ENCODE peak calls at places on chromosome 10, in five cellular contexts. One of them, this sample, is unnamed. For H3K36me3, the result is how much of the 10 kb centered on the place peaks cover.

GRCh38 chr10:121073743-121074142 is 222.6 kb downstream of the WDR11 start:
- DNase-seq in adrenal gland: no peak
- DNase-seq in IMR-90: no peak
- DNase-seq in ascending aorta: no peak
- DNase-seq in tibial nerve: no peak
- DNase-seq in this sample: no peak

GRCh38 chr10:118615888-118616287 is 20.4 kb upstream of the PRLHR start:
- DNase-seq in ascending aorta: no peak
- DNase-seq in adrenal gland: no peak
- DNase-seq in tibial nerve: no peak
- DNase-seq in IMR-90: peak
- DNase-seq in this sample: no peak

GRCh38 chr10:104873161-104873560 is 232.1 kb downstream of the SORCS3 start:
- DNase-seq in ascending aorta: no peak
- DNase-seq in adrenal gland: no peak
- DNase-seq in IMR-90: no peak
- DNase-seq in tibial nerve: no peak
- DNase-seq in this sample: no peak

GRCh38 chr10:86522385-86522855 is 828 bp upstream of the WAPL start:
- DNase-seq in IMR-90: no peak
- DNase-seq in tibial nerve: no peak
- DNase-seq in ascending aorta: no peak
- DNase-seq in adrenal gland: no peak
- DNase-seq in this sample: no peak

GRCh38 chr10:15182541-15183207 is 14.2 kb upstream of the NMT2 start:
- DNase-seq in ascending aorta: no peak
- DNase-seq in tibial nerve: no peak
- DNase-seq in adrenal gland: no peak
- DNase-seq in IMR-90: peak
- DNase-seq in this sample: no peak

GRCh38 chr10:94571528-94571927 is 25.9 kb downstream of the HELLS start:
- DNase-seq in ascending aorta: no peak
- DNase-seq in tibial nerve: no peak
- DNase-seq in IMR-90: peak
- DNase-seq in adrenal gland: no peak
- DNase-seq in this sample: no peak

GRCh38 chr10:50623299-50624153 is at the start of gene SGMS1:
- DNase-seq in tibial nerve: peak
- DNase-seq in ascending aorta: peak
- DNase-seq in adrenal gland: peak
- DNase-seq in IMR-90: peak
- DNase-seq in this sample: peak

GRCh38 chr10:13820591-13821377 is 234.0 kb downstream of the PRPF18 start:
- DNase-seq in tibial nerve: no peak
- DNase-seq in IMR-90: no peak
- DNase-seq in adrenal gland: no peak
- DNase-seq in ascending aorta: no peak
- DNase-seq in this sample: no peak

GRCh38 chr10:115947104-115947503 is 325.9 kb downstream of the GFRA1 start:
- DNase-seq in ascending aorta: no peak
- DNase-seq in adrenal gland: no peak
- DNase-seq in IMR-90: peak
- DNase-seq in tibial nerve: no peak
- DNase-seq in this sample: no peak

GRCh38 chr10:30294506-30295280 is 54.4 kb downstream of the MTPAP start:
- DNase-seq in tibial nerve: no peak
- DNase-seq in IMR-90: no peak
- DNase-seq in ascending aorta: no peak
- DNase-seq in adrenal gland: no peak
- DNase-seq in this sample: no peak

GRCh38 chr10:133189726-133190125 is 29.7 kb downstream of the KNDC1 start:
- DNase-seq in adrenal gland: no peak
- DNase-seq in ascending aorta: no peak
- DNase-seq in IMR-90: no peak
- DNase-seq in tibial nerve: no peak
- DNase-seq in this sample: no peak

GRCh38 chr10:3364768-3365480 is 192.3 kb upstream of the PITRM1 start:
- DNase-seq in adrenal gland: no peak
- DNase-seq in tibial nerve: no peak
- DNase-seq in IMR-90: no peak
- DNase-seq in ascending aorta: no peak
- DNase-seq in this sample: no peak

GRCh38 chr10:82321734-82322133 is 446.7 kb downstream of the NRG3 start:
- DNase-seq in IMR-90: no peak
- DNase-seq in ascending aorta: no peak
- DNase-seq in adrenal gland: no peak
- DNase-seq in tibial nerve: no peak
- DNase-seq in this sample: no peak

GRCh38 chr10:34479520-34480179 is 335.4 kb downstream of the PARD3 start:
- DNase-seq in adrenal gland: no peak
- DNase-seq in tibial nerve: no peak
- DNase-seq in IMR-90: no peak
- DNase-seq in ascending aorta: no peak
- DNase-seq in this sample: no peak

GRCh38 chr10:79422178-79422892 is 23.1 kb downstream of the ZCCHC24 start:
- DNase-seq in ascending aorta: no peak
- DNase-seq in tibial nerve: peak
- DNase-seq in IMR-90: peak
- DNase-seq in adrenal gland: no peak
- DNase-seq in this sample: peak

GRCh38 chr10:15589109-15589508 is 130.6 kb downstream of the ITGA8 start:
- DNase-seq in ascending aorta: no peak
- DNase-seq in IMR-90: peak
- DNase-seq in adrenal gland: no peak
- DNase-seq in tibial nerve: no peak
- DNase-seq in this sample: no peak

GRCh38 chr10:90968448-90969086 is 47.7 kb upstream of the ANKRD1 start:
- DNase-seq in IMR-90: peak
- DNase-seq in ascending aorta: no peak
- DNase-seq in tibial nerve: no peak
- DNase-seq in adrenal gland: no peak
- DNase-seq in this sample: no peak

GRCh38 chr10:93413252-93413689 is 68.9 kb downstream of the MYOF start:
- DNase-seq in tibial nerve: no peak
- DNase-seq in adrenal gland: no peak
- DNase-seq in ascending aorta: no peak
- DNase-seq in IMR-90: no peak
- DNase-seq in this sample: no peak

GRCh38 chr10:59337254-59337653 is 25.1 kb downstream of the FAM13C start:
- DNase-seq in adrenal gland: peak
- DNase-seq in tibial nerve: no peak
- DNase-seq in IMR-90: peak
- DNase-seq in ascending aorta: no peak
- DNase-seq in this sample: peak

GRCh38 chr10:108249940-108250339 is 1085.4 kb upstream of the SORCS1 start:
- DNase-seq in tibial nerve: no peak
- DNase-seq in IMR-90: no peak
- DNase-seq in ascending aorta: no peak
- DNase-seq in adrenal gland: no peak
- DNase-seq in this sample: no peak

GRCh38 chr10:131033166-131034085 is 278.1 kb downstream of the TCERG1L start:
- DNase-seq in IMR-90: no peak
- DNase-seq in tibial nerve: no peak
- DNase-seq in ascending aorta: no peak
- DNase-seq in adrenal gland: no peak
- DNase-seq in this sample: no peak

GRCh38 chr10:78332013-78332412 is 298.4 kb downstream of the RPS24 start:
- DNase-seq in IMR-90: no peak
- DNase-seq in ascending aorta: no peak
- DNase-seq in adrenal gland: peak
- DNase-seq in tibial nerve: no peak
- DNase-seq in this sample: peak

GRCh38 chr10:18608581-18608980 is 42.8 kb downstream of the NSUN6 start:
- DNase-seq in IMR-90: no peak
- DNase-seq in tibial nerve: no peak
- DNase-seq in ascending aorta: no peak
- DNase-seq in adrenal gland: no peak
- DNase-seq in this sample: no peak
- H3K4me3 ChIP-seq in IMR-90: no peak
- H3K4me3 ChIP-seq in tibial nerve: no peak
- H3K4me3 ChIP-seq in ascending aorta: no peak
- H3K4me3 ChIP-seq in adrenal gland: no peak
- H3K4me3 ChIP-seq in this sample: no peak

GRCh38 chr10:100167521-100168312 is 18.1 kb downstream of the ERLIN1 start:
- DNase-seq in IMR-90: no peak
- DNase-seq in adrenal gland: no peak
- DNase-seq in tibial nerve: no peak
- DNase-seq in ascending aorta: no peak
- DNase-seq in this sample: no peak
- H3K36me3 ChIP-seq in IMR-90: under half
- H3K36me3 ChIP-seq in adrenal gland: under half
- H3K36me3 ChIP-seq in tibial nerve: half or more
- H3K36me3 ChIP-seq in ascending aorta: under half
- H3K36me3 ChIP-seq in this sample: half or more

GRCh38 chr10:61898435-61898778 is 3.1 kb upstream of the ARID5B start:
- DNase-seq in IMR-90: no peak
- DNase-seq in adrenal gland: no peak
- DNase-seq in ascending aorta: no peak
- DNase-seq in tibial nerve: no peak
- DNase-seq in this sample: no peak
- H3K4me3 ChIP-seq in IMR-90: no peak
- H3K4me3 ChIP-seq in adrenal gland: no peak
- H3K4me3 ChIP-seq in ascending aorta: no peak
- H3K4me3 ChIP-seq in tibial nerve: no peak
- H3K4me3 ChIP-seq in this sample: no peak

DNA sequence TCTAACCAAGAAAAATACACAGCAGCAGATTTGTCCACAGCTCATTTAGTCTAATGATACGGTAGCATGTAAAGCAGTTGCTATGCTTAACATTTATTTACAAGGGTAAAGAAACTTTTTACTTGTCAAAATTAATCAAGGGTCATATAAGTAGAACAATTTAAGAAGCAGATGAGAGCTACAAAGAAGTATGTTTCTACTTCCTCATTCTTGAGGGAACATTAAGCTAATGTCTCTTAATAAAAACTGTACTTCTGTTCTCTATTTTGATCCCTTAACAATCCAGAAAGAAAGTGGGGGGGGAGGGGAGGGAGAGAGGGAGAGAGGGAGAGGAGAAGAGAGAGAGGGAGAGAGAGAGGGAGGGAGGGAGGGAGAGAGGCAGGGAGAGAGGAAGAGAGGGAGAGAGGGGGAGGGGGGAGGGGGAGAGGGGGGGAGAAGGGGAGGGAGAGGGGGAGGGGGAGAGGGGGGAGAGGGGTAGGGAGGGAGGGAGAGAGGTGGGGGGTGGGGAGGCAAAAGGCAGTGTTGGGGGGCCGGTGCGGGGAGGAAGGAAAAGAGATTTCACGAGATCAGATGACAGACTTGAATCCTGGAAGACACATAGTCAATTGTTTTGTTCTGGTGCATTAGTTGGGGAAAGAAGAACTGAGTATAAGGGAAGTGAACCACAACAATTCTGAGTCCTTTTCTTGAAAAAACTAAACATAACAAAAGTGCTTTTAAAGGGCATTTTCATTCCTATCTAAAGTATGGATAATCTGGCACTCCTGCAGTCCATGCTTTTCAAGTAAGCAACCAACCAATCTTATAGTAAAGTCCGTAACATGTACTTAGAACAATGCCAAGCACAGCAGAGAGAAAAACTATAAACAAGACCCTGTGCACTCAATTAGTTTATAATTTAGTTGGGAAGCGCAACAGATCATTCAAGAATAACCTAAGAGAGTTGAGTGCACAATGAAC is 128.0 kb downstream of the USP6NL start:
- DNase-seq in ascending aorta: no peak
- DNase-seq in IMR-90: no peak
- DNase-seq in tibial nerve: no peak
- DNase-seq in adrenal gland: no peak
- DNase-seq in this sample: no peak
- H3K36me3 ChIP-seq in ascending aorta: under half
- H3K36me3 ChIP-seq in IMR-90: under half
- H3K36me3 ChIP-seq in tibial nerve: under half
- H3K36me3 ChIP-seq in adrenal gland: under half
- H3K36me3 ChIP-seq in this sample: under half

DNA sequence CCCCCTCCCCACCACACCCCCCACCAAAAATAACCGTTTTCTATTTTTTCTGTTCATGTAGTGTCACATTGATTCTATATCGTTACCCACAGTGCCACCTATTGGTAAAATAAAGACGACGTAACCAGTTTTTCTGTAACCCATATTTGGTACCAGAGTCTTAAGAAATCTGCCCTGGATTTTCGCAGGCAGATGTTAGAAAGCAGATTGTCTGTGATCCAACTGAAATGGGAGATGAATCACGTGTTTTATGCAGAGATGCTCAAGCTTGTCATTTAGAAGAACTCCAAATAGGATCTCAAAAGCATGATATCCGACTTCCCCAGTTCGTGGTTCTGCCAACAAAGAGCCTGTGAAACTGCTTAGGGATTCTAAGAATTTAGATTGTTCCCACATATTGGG is 261.1 kb upstream of the CSTF2T start:
- DNase-seq in tibial nerve: no peak
- DNase-seq in IMR-90: peak
- DNase-seq in ascending aorta: no peak
- DNase-seq in adrenal gland: no peak
- DNase-seq in this sample: no peak
- H3K4me3 ChIP-seq in tibial nerve: no peak
- H3K4me3 ChIP-seq in IMR-90: no peak
- H3K4me3 ChIP-seq in ascending aorta: no peak
- H3K4me3 ChIP-seq in adrenal gland: no peak
- H3K4me3 ChIP-seq in this sample: no peak

DNA sequence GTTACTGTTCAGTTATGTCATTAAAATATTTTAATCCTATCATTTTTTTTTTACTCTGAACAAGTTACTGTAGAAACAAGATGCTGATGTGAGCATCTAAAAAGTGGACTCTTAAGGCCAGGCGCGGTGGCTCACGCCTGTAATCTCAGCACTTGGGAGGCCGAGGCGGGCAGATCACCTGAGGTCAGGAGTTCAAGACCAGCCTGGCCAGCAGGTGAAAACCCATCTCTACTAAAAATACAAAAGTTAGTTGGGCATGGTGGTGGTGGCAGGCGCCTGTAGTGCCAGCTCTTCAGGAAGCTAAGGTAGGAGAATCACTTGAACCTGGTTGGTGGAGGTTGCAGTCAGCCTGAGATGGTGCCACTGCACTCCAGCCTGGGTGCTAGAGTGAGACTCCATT is 2.9 kb downstream of the WAC start:
- DNase-seq in adrenal gland: no peak
- DNase-seq in ascending aorta: no peak
- DNase-seq in IMR-90: no peak
- DNase-seq in tibial nerve: no peak
- DNase-seq in this sample: no peak
- H3K36me3 ChIP-seq in adrenal gland: under half
- H3K36me3 ChIP-seq in ascending aorta: under half
- H3K36me3 ChIP-seq in IMR-90: under half
- H3K36me3 ChIP-seq in tibial nerve: half or more
- H3K36me3 ChIP-seq in this sample: half or more

This sample was measured in MG63.